ENCODE peak calls at places on chromosomes 13 and 19, in nine cellular contexts. One of them, this sample, is unnamed.

GRCh38 chr13:114200673-114201005 is 21.6 kb downstream of the CFAP97D2 start:
- DNase-seq in brain pericyte: no peak
- DNase-seq in hepatic stellate cell: no peak
- DNase-seq in NCI-H345: peak
- DNase-seq in posterior vena cava: no peak
- DNase-seq in NCI-H2081 treated with DMSO at 0.1 percent for 48 hours: no peak
- DNase-seq in LNCaP clone FGC: no peak
- DNase-seq in stimulated activated CD8-positive, alpha-beta memory T cell treated with anti-CD3 and anti-CD28 coated beads, Interleukin-7, amount 100 ng/mL, for 4 hours: no peak
- DNase-seq in iPS-NIHi11: peak
- DNase-seq in this sample: no peak

GRCh38 chr19:17333611-17334413 is 843 bp downstream of the ANO8 start:
- DNase-seq in brain pericyte: no peak
- DNase-seq in hepatic stellate cell: peak
- DNase-seq in NCI-H345: no peak
- DNase-seq in posterior vena cava: no peak
- DNase-seq in NCI-H2081 treated with DMSO at 0.1 percent for 48 hours: no peak
- DNase-seq in LNCaP clone FGC: no peak
- DNase-seq in stimulated activated CD8-positive, alpha-beta memory T cell treated with anti-CD3 and anti-CD28 coated beads, Interleukin-7, amount 100 ng/mL, for 4 hours: peak
- DNase-seq in iPS-NIHi11: no peak
- DNase-seq in this sample: peak

GRCh38 chr19:17405250-17406038 is at the start of gene BST2:
- DNase-seq in brain pericyte: no peak
- DNase-seq in hepatic stellate cell: peak
- DNase-seq in NCI-H345: no peak
- DNase-seq in posterior vena cava: no peak
- DNase-seq in NCI-H2081 treated with DMSO at 0.1 percent for 48 hours: no peak
- DNase-seq in LNCaP clone FGC: no peak
- DNase-seq in stimulated activated CD8-positive, alpha-beta memory T cell treated with anti-CD3 and anti-CD28 coated beads, Interleukin-7, amount 100 ng/mL, for 4 hours: peak
- DNase-seq in iPS-NIHi11: peak
- DNase-seq in this sample: peak

GRCh38 chr19:40596608-40597328 is 4.4 kb upstream of the LTBP4 start:
- DNase-seq in brain pericyte: no peak
- DNase-seq in hepatic stellate cell: peak
- DNase-seq in NCI-H345: no peak
- DNase-seq in posterior vena cava: peak
- DNase-seq in NCI-H2081 treated with DMSO at 0.1 percent for 48 hours: no peak
- DNase-seq in LNCaP clone FGC: no peak
- DNase-seq in stimulated activated CD8-positive, alpha-beta memory T cell treated with anti-CD3 and anti-CD28 coated beads, Interleukin-7, amount 100 ng/mL, for 4 hours: no peak
- DNase-seq in iPS-NIHi11: peak
- DNase-seq in this sample: peak

GRCh38 chr13:83365723-83366122 is 516.6 kb downstream of the SLITRK1 start:
- DNase-seq in brain pericyte: no peak
- DNase-seq in hepatic stellate cell: no peak
- DNase-seq in NCI-H345: no peak
- DNase-seq in posterior vena cava: no peak
- DNase-seq in NCI-H2081 treated with DMSO at 0.1 percent for 48 hours: no peak
- DNase-seq in LNCaP clone FGC: no peak
- DNase-seq in stimulated activated CD8-positive, alpha-beta memory T cell treated with anti-CD3 and anti-CD28 coated beads, Interleukin-7, amount 100 ng/mL, for 4 hours: no peak
- DNase-seq in iPS-NIHi11: no peak
- DNase-seq in this sample: no peak

GRCh38 chr19:29643361-29643935 is 21.8 kb upstream of the PLEKHF1 start:
- DNase-seq in brain pericyte: no peak
- DNase-seq in hepatic stellate cell: no peak
- DNase-seq in NCI-H345: no peak
- DNase-seq in posterior vena cava: peak
- DNase-seq in NCI-H2081 treated with DMSO at 0.1 percent for 48 hours: no peak
- DNase-seq in LNCaP clone FGC: no peak
- DNase-seq in stimulated activated CD8-positive, alpha-beta memory T cell treated with anti-CD3 and anti-CD28 coated beads, Interleukin-7, amount 100 ng/mL, for 4 hours: no peak
- DNase-seq in iPS-NIHi11: no peak
- DNase-seq in this sample: no peak

GRCh38 chr19:8329993-8330392 is 8.7 kb downstream of the RPS28 start:
- DNase-seq in brain pericyte: no peak
- DNase-seq in hepatic stellate cell: no peak
- DNase-seq in NCI-H345: no peak
- DNase-seq in posterior vena cava: no peak
- DNase-seq in NCI-H2081 treated with DMSO at 0.1 percent for 48 hours: no peak
- DNase-seq in LNCaP clone FGC: no peak
- DNase-seq in stimulated activated CD8-positive, alpha-beta memory T cell treated with anti-CD3 and anti-CD28 coated beads, Interleukin-7, amount 100 ng/mL, for 4 hours: no peak
- DNase-seq in iPS-NIHi11: no peak
- DNase-seq in this sample: peak

GRCh38 chr13:20127563-20128458 is 33.0 kb downstream of the GJA3 start:
- DNase-seq in brain pericyte: no peak
- DNase-seq in hepatic stellate cell: peak
- DNase-seq in NCI-H345: no peak
- DNase-seq in posterior vena cava: peak
- DNase-seq in NCI-H2081 treated with DMSO at 0.1 percent for 48 hours: no peak
- DNase-seq in LNCaP clone FGC: no peak
- DNase-seq in stimulated activated CD8-positive, alpha-beta memory T cell treated with anti-CD3 and anti-CD28 coated beads, Interleukin-7, amount 100 ng/mL, for 4 hours: no peak
- DNase-seq in iPS-NIHi11: peak
- DNase-seq in this sample: peak

GRCh38 chr13:60765700-60766411 is 368.8 kb downstream of the TDRD3 start:
- DNase-seq in brain pericyte: no peak
- DNase-seq in hepatic stellate cell: no peak
- DNase-seq in NCI-H345: no peak
- DNase-seq in posterior vena cava: peak
- DNase-seq in NCI-H2081 treated with DMSO at 0.1 percent for 48 hours: no peak
- DNase-seq in LNCaP clone FGC: no peak
- DNase-seq in stimulated activated CD8-positive, alpha-beta memory T cell treated with anti-CD3 and anti-CD28 coated beads, Interleukin-7, amount 100 ng/mL, for 4 hours: no peak
- DNase-seq in iPS-NIHi11: peak
- DNase-seq in this sample: no peak

GRCh38 chr13:51066091-51066831 is 44.8 kb downstream of the C13orf42 start:
- DNase-seq in brain pericyte: no peak
- DNase-seq in hepatic stellate cell: peak
- DNase-seq in NCI-H345: no peak
- DNase-seq in posterior vena cava: no peak
- DNase-seq in NCI-H2081 treated with DMSO at 0.1 percent for 48 hours: no peak
- DNase-seq in LNCaP clone FGC: no peak
- DNase-seq in stimulated activated CD8-positive, alpha-beta memory T cell treated with anti-CD3 and anti-CD28 coated beads, Interleukin-7, amount 100 ng/mL, for 4 hours: no peak
- DNase-seq in iPS-NIHi11: no peak
- DNase-seq in this sample: no peak

GRCh38 chr13:39363393-39363792 is 239.6 kb downstream of the LHFPL6 start:
- DNase-seq in brain pericyte: no peak
- DNase-seq in hepatic stellate cell: no peak
- DNase-seq in NCI-H345: no peak
- DNase-seq in posterior vena cava: no peak
- DNase-seq in NCI-H2081 treated with DMSO at 0.1 percent for 48 hours: no peak
- DNase-seq in LNCaP clone FGC: peak
- DNase-seq in stimulated activated CD8-positive, alpha-beta memory T cell treated with anti-CD3 and anti-CD28 coated beads, Interleukin-7, amount 100 ng/mL, for 4 hours: no peak
- DNase-seq in iPS-NIHi11: no peak
- DNase-seq in this sample: no peak

GRCh38 chr19:38034153-38034835 is 127.3 kb downstream of the SIPA1L3 start:
- DNase-seq in brain pericyte: no peak
- DNase-seq in hepatic stellate cell: no peak
- DNase-seq in NCI-H345: no peak
- DNase-seq in posterior vena cava: no peak
- DNase-seq in NCI-H2081 treated with DMSO at 0.1 percent for 48 hours: no peak
- DNase-seq in LNCaP clone FGC: no peak
- DNase-seq in stimulated activated CD8-positive, alpha-beta memory T cell treated with anti-CD3 and anti-CD28 coated beads, Interleukin-7, amount 100 ng/mL, for 4 hours: no peak
- DNase-seq in iPS-NIHi11: no peak
- DNase-seq in this sample: no peak

GRCh38 chr13:113176292-113176691 is 17.8 kb downstream of the PROZ start:
- DNase-seq in brain pericyte: no peak
- DNase-seq in hepatic stellate cell: no peak
- DNase-seq in NCI-H345: no peak
- DNase-seq in posterior vena cava: no peak
- DNase-seq in NCI-H2081 treated with DMSO at 0.1 percent for 48 hours: no peak
- DNase-seq in LNCaP clone FGC: no peak
- DNase-seq in stimulated activated CD8-positive, alpha-beta memory T cell treated with anti-CD3 and anti-CD28 coated beads, Interleukin-7, amount 100 ng/mL, for 4 hours: peak
- DNase-seq in iPS-NIHi11: no peak
- DNase-seq in this sample: no peak

GRCh38 chr19:34577531-34578101 is 96.1 kb downstream of the WTIP start:
- DNase-seq in brain pericyte: no peak
- DNase-seq in hepatic stellate cell: no peak
- DNase-seq in NCI-H345: no peak
- DNase-seq in posterior vena cava: peak
- DNase-seq in NCI-H2081 treated with DMSO at 0.1 percent for 48 hours: no peak
- DNase-seq in LNCaP clone FGC: no peak
- DNase-seq in stimulated activated CD8-positive, alpha-beta memory T cell treated with anti-CD3 and anti-CD28 coated beads, Interleukin-7, amount 100 ng/mL, for 4 hours: no peak
- DNase-seq in iPS-NIHi11: peak
- DNase-seq in this sample: no peak

GRCh38 chr19:45352062-45352461 is 11.5 kb downstream of the KLC3 start:
- DNase-seq in brain pericyte: no peak
- DNase-seq in hepatic stellate cell: no peak
- DNase-seq in NCI-H345: no peak
- DNase-seq in posterior vena cava: no peak
- DNase-seq in NCI-H2081 treated with DMSO at 0.1 percent for 48 hours: no peak
- DNase-seq in LNCaP clone FGC: no peak
- DNase-seq in stimulated activated CD8-positive, alpha-beta memory T cell treated with anti-CD3 and anti-CD28 coated beads, Interleukin-7, amount 100 ng/mL, for 4 hours: no peak
- DNase-seq in iPS-NIHi11: peak
- DNase-seq in this sample: no peak

GRCh38 chr13:44790289-44790688 is 199.0 kb downstream of the NUFIP1 start:
- DNase-seq in brain pericyte: no peak
- DNase-seq in hepatic stellate cell: no peak
- DNase-seq in NCI-H345: no peak
- DNase-seq in posterior vena cava: no peak
- DNase-seq in NCI-H2081 treated with DMSO at 0.1 percent for 48 hours: no peak
- DNase-seq in LNCaP clone FGC: no peak
- DNase-seq in stimulated activated CD8-positive, alpha-beta memory T cell treated with anti-CD3 and anti-CD28 coated beads, Interleukin-7, amount 100 ng/mL, for 4 hours: no peak
- DNase-seq in iPS-NIHi11: no peak
- DNase-seq in this sample: no peak